ENCODE peak calls at places on chromosomes 11 and 22, in seven cellular contexts. V is neural progenitor cell; T is GM19239; N is NB4; G is NCI-H345; B is ureter; O is stimulated activated CD8-positive, alpha-beta memory T cell treated with anti-CD3 and anti-CD28 coated beads, Interleukin-15, amount 100 ng/mL, for 4 hours. F is an unnamed sample.

GRCh38 chr22:27880778-27881394 is 38.2 kb downstream of the PITPNB start:
- DNase-seq in V (peak), T (no peak), N (peak), G (peak), B (peak), O (no peak), F (peak)

GRCh38 chr22:43867839-43868652 is 5.7 kb upstream of the SULT4A1 start:
- DNase-seq in V (peak), T (peak), N (peak), G (no peak), B (no peak), O (no peak), F (peak)

GRCh38 chr11:35639591-35640179 is 21.4 kb downstream of the FJX1 start:
- DNase-seq in V (no peak), T (no peak), N (no peak), G (no peak), B (no peak), O (no peak), F (no peak)

GRCh38 chr11:93000511-93001476 is 31.3 kb downstream of the MTNR1B start:
- DNase-seq in V (no peak), T (no peak), N (peak), G (no peak), B (no peak), O (no peak), F (no peak)

GRCh38 chr11:122421684-122422083 is 233.8 kb upstream of the UBASH3B start:
- DNase-seq in V (no peak), T (no peak), N (no peak), G (no peak), B (no peak), O (no peak), F (no peak)

GRCh38 chr11:72411623-72412532 is 22.5 kb downstream of the CLPB start:
- DNase-seq in V (peak), T (peak), N (peak), G (no peak), B (peak), O (no peak), F (peak)

GRCh38 chr11:122900803-122901202 is 18.2 kb downstream of the JHY start:
- DNase-seq in V (no peak), T (no peak), N (peak), G (no peak), B (no peak), O (no peak), F (no peak)

GRCh38 chr11:74685338-74685737 is 45.9 kb downstream of the CHRDL2 start:
- DNase-seq in V (no peak), T (no peak), N (no peak), G (no peak), B (no peak), O (no peak), F (no peak)

GRCh38 chr22:30697975-30698374 is 3.3 kb downstream of the OSBP2 start:
- DNase-seq in V (no peak), T (no peak), N (no peak), G (no peak), B (no peak), O (no peak), F (no peak)

GRCh38 chr11:103420593-103420992 is 311.4 kb downstream of the DYNC2H1 start:
- DNase-seq in V (no peak), T (no peak), N (no peak), G (no peak), B (no peak), O (no peak), F (no peak)

GRCh38 chr11:128613300-128613995 is 26.1 kb upstream of the ETS1 start:
- DNase-seq in V (no peak), T (no peak), N (no peak), G (no peak), B (no peak), O (no peak), F (no peak)

GRCh38 chr11:72191961-72192381 is at the start of gene FOLR1:
- DNase-seq in V (peak), T (no peak), N (no peak), G (no peak), B (no peak), O (no peak), F (no peak)

GRCh38 chr11:833114-833791 is 501 bp downstream of the CD151 start:
- DNase-seq in V (peak), T (no peak), N (peak), G (peak), B (no peak), O (no peak), F (no peak)

GRCh38 chr11:32068134-32068533 is 22.7 kb upstream of the RCN1 start:
- DNase-seq in V (no peak), T (no peak), N (no peak), G (no peak), B (no peak), O (no peak), F (no peak)

GRCh38 chr11:66340596-66341501 is 4.1 kb downstream of the BRMS1 start:
- DNase-seq in V (no peak), T (no peak), N (no peak), G (no peak), B (no peak), O (no peak), F (no peak)

GRCh38 chr22:45684169-45684568 is 12.5 kb downstream of the ATXN10 start:
- DNase-seq in V (no peak), T (no peak), N (peak), G (no peak), B (no peak), O (no peak), F (no peak)

GRCh38 chr11:118619444-118620205 is 12.2 kb downstream of the PHLDB1 start:
- DNase-seq in V (no peak), T (no peak), N (peak), G (no peak), B (no peak), O (no peak), F (peak)

GRCh38 chr22:48779211-48779643 is 1048.4 kb downstream of the BRD1 start:
- DNase-seq in V (no peak), T (no peak), N (no peak), G (no peak), B (no peak), O (no peak), F (no peak)

GRCh38 chr11:119538748-119539147 is 115.8 kb upstream of the THY1 start:
- DNase-seq in V (no peak), T (no peak), N (peak), G (no peak), B (no peak), O (no peak), F (no peak)